ENCODE peak calls at places on chromosomes 1 and 21, in nine cellular contexts. One of them, this sample, is unnamed.

GRCh38 chr21:25867041-25867440 is 132.3 kb downstream of the GABPA start:
- DNase-seq in GM04503: no peak
- DNase-seq in EL: no peak
- DNase-seq in Peyer's patch: no peak
- DNase-seq in Daoy: no peak
- DNase-seq in ELF-1: no peak
- DNase-seq in substantia nigra: no peak
- DNase-seq in AG09309: no peak
- DNase-seq in C1 segment of cervical spinal cord: no peak
- DNase-seq in this sample: no peak

GRCh38 chr1:179143332-179143731 is 61.5 kb downstream of the TOR3A start:
- DNase-seq in GM04503: peak; percentile 89
- DNase-seq in EL: peak; percentile 92
- DNase-seq in Peyer's patch: no peak
- DNase-seq in Daoy: peak; percentile 75
- DNase-seq in ELF-1: no peak
- DNase-seq in substantia nigra: no peak
- DNase-seq in AG09309: peak; percentile 88
- DNase-seq in C1 segment of cervical spinal cord: no peak
- DNase-seq in this sample: no peak

GRCh38 chr21:42466700-42467612 is 29.1 kb downstream of the RSPH1 start:
- DNase-seq in GM04503: no peak
- DNase-seq in EL: peak; percentile 6
- DNase-seq in Peyer's patch: peak; percentile 48
- DNase-seq in Daoy: peak; percentile 88
- DNase-seq in ELF-1: peak; percentile 75
- DNase-seq in substantia nigra: no peak
- DNase-seq in AG09309: no peak
- DNase-seq in C1 segment of cervical spinal cord: no peak
- DNase-seq in this sample: peak; percentile 41

GRCh38 chr21:34819357-34819999 is 150.7 kb downstream of the CLIC6 start:
- DNase-seq in GM04503: no peak
- DNase-seq in EL: no peak
- DNase-seq in Peyer's patch: no peak
- DNase-seq in Daoy: no peak
- DNase-seq in ELF-1: no peak
- DNase-seq in substantia nigra: no peak
- DNase-seq in AG09309: no peak
- DNase-seq in C1 segment of cervical spinal cord: no peak
- DNase-seq in this sample: no peak

GRCh38 chr1:12275370-12275769 is 45.5 kb downstream of the VPS13D start:
- DNase-seq in GM04503: no peak
- DNase-seq in EL: peak; percentile 23
- DNase-seq in Peyer's patch: no peak
- DNase-seq in Daoy: peak; percentile 50
- DNase-seq in ELF-1: peak; percentile 39
- DNase-seq in substantia nigra: no peak
- DNase-seq in AG09309: no peak
- DNase-seq in C1 segment of cervical spinal cord: no peak
- DNase-seq in this sample: peak; percentile 17

GRCh38 chr1:12604114-12604874 is 13.7 kb downstream of the DHRS3 start:
- DNase-seq in GM04503: peak; percentile 94
- DNase-seq in EL: peak; percentile 97
- DNase-seq in Peyer's patch: no peak
- DNase-seq in Daoy: peak; percentile 98
- DNase-seq in ELF-1: peak; percentile 78
- DNase-seq in substantia nigra: no peak
- DNase-seq in AG09309: peak; percentile 97
- DNase-seq in C1 segment of cervical spinal cord: no peak
- DNase-seq in this sample: peak; percentile 47

GRCh38 chr1:227901906-227902640 is 45.7 kb downstream of the WNT9A start:
- DNase-seq in GM04503: no peak
- DNase-seq in EL: peak; percentile 15
- DNase-seq in Peyer's patch: no peak
- DNase-seq in Daoy: no peak
- DNase-seq in ELF-1: peak; percentile 80
- DNase-seq in substantia nigra: no peak
- DNase-seq in AG09309: no peak
- DNase-seq in C1 segment of cervical spinal cord: no peak
- DNase-seq in this sample: no peak

GRCh38 chr1:104084380-104084779 is 334.7 kb downstream of the AMY1C start:
- DNase-seq in GM04503: no peak
- DNase-seq in EL: no peak
- DNase-seq in Peyer's patch: no peak
- DNase-seq in Daoy: no peak
- DNase-seq in ELF-1: no peak
- DNase-seq in substantia nigra: no peak
- DNase-seq in AG09309: no peak
- DNase-seq in C1 segment of cervical spinal cord: no peak
- DNase-seq in this sample: no peak

GRCh38 chr1:2277741-2278488 is 49.8 kb downstream of the SKI start:
- DNase-seq in GM04503: no peak
- DNase-seq in EL: no peak
- DNase-seq in Peyer's patch: no peak
- DNase-seq in Daoy: no peak
- DNase-seq in ELF-1: peak; percentile 40
- DNase-seq in substantia nigra: no peak
- DNase-seq in AG09309: no peak
- DNase-seq in C1 segment of cervical spinal cord: no peak
- DNase-seq in this sample: no peak

GRCh38 chr1:3821004-3821933 is 25.0 kb upstream of the LRRC47 start:
- DNase-seq in GM04503: no peak
- DNase-seq in EL: no peak
- DNase-seq in Peyer's patch: no peak
- DNase-seq in Daoy: no peak
- DNase-seq in ELF-1: peak; percentile 38
- DNase-seq in substantia nigra: no peak
- DNase-seq in AG09309: no peak
- DNase-seq in C1 segment of cervical spinal cord: no peak
- DNase-seq in this sample: no peak

GRCh38 chr1:109667452-109668122 is at the start of gene GSTM2:
- DNase-seq in GM04503: peak; percentile 38
- DNase-seq in EL: peak; percentile 90
- DNase-seq in Peyer's patch: peak; percentile 82
- DNase-seq in Daoy: peak; percentile 95
- DNase-seq in ELF-1: peak; percentile 90
- DNase-seq in substantia nigra: peak; percentile 75
- DNase-seq in AG09309: no peak
- DNase-seq in C1 segment of cervical spinal cord: peak; percentile 34
- DNase-seq in this sample: peak; percentile 93